ENCODE peak calls at places on chromosomes 16 and 17, in six cellular contexts. S, O, J, K, Y and R are unnamed samples.

GRCh38 chr17:33291248-33292183 is 1.6 kb downstream of the ASIC2 start:
- DNase-seq in S (peak), O (no peak), J (no peak), K (peak), Y (peak), R (peak)

GRCh38 chr17:66349549-66350245 is 47.3 kb downstream of the PRKCA start:
- DNase-seq in S (no peak), O (no peak), J (no peak), K (no peak), Y (no peak), R (no peak)

GRCh38 chr16:580946-581498 is 8.8 kb upstream of the RAB40C start:
- DNase-seq in S (no peak), O (no peak), J (no peak), K (no peak), Y (no peak), R (no peak)

GRCh38 chr16:31421587-31421986 is 6.6 kb downstream of the COX6A2 start:
- DNase-seq in S (no peak), O (no peak), J (peak), K (no peak), Y (no peak), R (no peak)

GRCh38 chr17:61504697-61505096 is 52.5 kb downstream of the TBX4 start:
- DNase-seq in S (peak), O (peak), J (no peak), K (no peak), Y (no peak), R (no peak)

GRCh38 chr17:36979585-36979941 is 30.8 kb downstream of the AATF start:
- DNase-seq in S (no peak), O (no peak), J (no peak), K (no peak), Y (no peak), R (no peak)

GRCh38 chr16:72015124-72015523 is 6.6 kb downstream of the DHODH start:
- DNase-seq in S (no peak), O (no peak), J (no peak), K (no peak), Y (no peak), R (no peak)

GRCh38 chr17:82281502-82282238 is 8.2 kb upstream of the CSNK1D start:
- DNase-seq in S (no peak), O (no peak), J (peak), K (no peak), Y (no peak), R (no peak)

GRCh38 chr17:48613862-48614694 is 1.0 kb downstream of the HOXB8 start:
- DNase-seq in S (peak), O (no peak), J (no peak), K (no peak), Y (no peak), R (no peak)

GRCh38 chr17:82898976-82899514 is 59.2 kb upstream of the ZNF750 start:
- DNase-seq in S (no peak), O (no peak), J (no peak), K (no peak), Y (no peak), R (peak)

GRCh38 chr17:418421-418751 is 65.8 kb upstream of the RPH3AL start:
- DNase-seq in S (no peak), O (no peak), J (no peak), K (no peak), Y (no peak), R (no peak)

DNA sequence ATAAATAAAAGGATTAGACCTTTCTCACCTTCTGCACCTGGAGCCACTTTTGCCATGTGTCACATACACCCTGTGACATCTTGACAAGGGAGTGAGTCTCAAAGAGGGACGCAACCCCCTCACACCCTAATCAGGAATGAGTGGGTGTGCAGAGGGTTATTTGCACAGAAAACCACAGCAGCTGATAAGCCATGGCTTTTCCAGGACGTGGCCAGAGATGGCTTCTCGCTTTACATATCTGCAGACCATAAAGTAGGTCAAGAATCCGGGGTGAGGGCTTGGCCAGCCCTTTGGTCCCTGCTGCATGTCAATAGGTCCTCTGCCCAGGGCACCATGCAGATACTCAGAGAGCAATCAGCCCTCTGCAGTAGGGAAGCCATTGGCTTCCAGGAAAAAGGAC is 2.4 kb upstream of the CD300LF start:
- DNase-seq in S (no peak), O (peak), J (no peak), K (peak), Y (no peak), R (no peak)
- TF ChIP-seq CHD2 in S (no peak), O (no peak), J (no peak), K (no peak), Y (no peak), R (no peak)

GRCh38 chr17:42405963-42406495 is 17.0 kb downstream of the CAVIN1 start:
- DNase-seq in S (peak), O (peak), J (no peak), K (peak), Y (no peak), R (peak)

GRCh38 chr17:42408076-42408475 is 15.0 kb downstream of the CAVIN1 start:
- DNase-seq in S (no peak), O (no peak), J (no peak), K (no peak), Y (no peak), R (no peak)

GRCh38 chr17:42405076-42405475 is 16.8 kb upstream of the STAT3 start:
- DNase-seq in S (no peak), O (no peak), J (no peak), K (no peak), Y (no peak), R (no peak)

GRCh38 chr17:42406602-42407288 is 16.3 kb downstream of the CAVIN1 start:
- DNase-seq in S (no peak), O (no peak), J (no peak), K (peak), Y (no peak), R (no peak)

DNA sequence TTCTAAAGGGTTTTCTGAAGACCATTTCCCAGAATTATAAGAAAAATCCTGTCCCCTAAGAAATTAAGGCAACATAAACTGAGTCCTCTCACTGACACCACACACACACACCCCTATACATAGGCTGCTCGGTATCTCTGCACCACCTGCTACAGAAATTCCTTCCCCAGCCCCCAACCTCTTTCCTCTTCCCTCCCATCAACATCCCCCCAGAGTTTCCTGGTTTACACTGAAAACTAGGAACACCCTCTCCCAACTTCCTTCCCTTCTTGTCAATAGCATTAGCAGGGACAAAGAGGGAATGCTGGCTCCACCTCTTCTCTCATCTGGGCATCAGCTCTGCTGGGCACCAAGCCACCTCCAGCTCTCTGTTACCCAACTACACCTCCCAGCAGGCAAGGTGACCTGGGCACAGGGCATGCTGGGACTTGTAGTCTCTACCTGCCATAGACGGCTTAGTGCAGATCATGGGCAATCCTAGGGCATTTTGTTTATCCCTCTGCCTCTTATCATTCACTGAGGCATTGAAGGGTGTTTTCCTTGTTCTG is 15.7 kb downstream of the CAVIN1 start:
- DNase-seq in S (peak), O (peak), J (no peak), K (peak), Y (no peak), R (peak)
- H3K4me2 ChIP-seq in S (peak), O (no peak), J (no peak), K (peak), Y (peak), R (peak)

GRCh38 chr17:38428643-38429371 is 543 bp downstream of the ARHGAP23 start:
- DNase-seq in S (peak), O (no peak), J (no peak), K (no peak), Y (no peak), R (peak)
- TF ChIP-seq CHD2 in S (no peak), O (no peak), J (no peak), K (no peak), Y (no peak), R (no peak)

DNA sequence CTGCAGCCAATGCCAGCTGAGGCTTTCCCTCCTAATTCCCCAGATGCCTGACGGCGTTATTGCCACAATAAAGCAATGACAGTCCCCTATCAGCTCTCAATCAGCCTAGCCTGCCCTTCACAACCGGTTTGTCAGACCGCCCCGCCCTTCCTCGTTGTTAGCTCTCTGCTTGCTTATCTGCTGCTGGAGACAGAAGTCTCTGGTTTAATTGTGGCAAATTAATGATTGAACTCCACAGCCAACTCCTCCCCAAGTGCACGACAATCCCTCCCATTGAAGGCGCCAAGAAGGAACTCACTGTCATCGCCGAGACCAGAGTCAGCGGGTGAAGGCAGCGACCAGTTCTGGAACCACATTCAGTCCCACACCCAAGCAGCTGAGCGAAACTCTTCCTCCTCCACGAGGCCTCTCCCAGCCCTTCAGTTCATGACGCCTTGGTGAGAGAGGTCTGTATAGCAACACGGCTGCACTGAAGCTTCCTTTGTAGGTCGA is 474.4 kb downstream of the SLC39A11 start:
- DNase-seq in S (no peak), O (peak), J (no peak), K (no peak), Y (no peak), R (peak)
- H3K4me2 ChIP-seq in S (no peak), O (peak), J (no peak), K (no peak), Y (no peak), R (peak)

GRCh38 chr16:4172070-4172469 is 55.8 kb upstream of the ADCY9 start:
- DNase-seq in S (no peak), O (no peak), J (no peak), K (no peak), Y (no peak), R (no peak)
- TF ChIP-seq CHD2 in S (no peak), O (no peak), J (no peak), K (no peak), Y (no peak), R (no peak)

GRCh38 chr17:76714822-76715461 is 4.2 kb upstream of the MXRA7 start:
- DNase-seq in S (no peak), O (no peak), J (no peak), K (peak), Y (no peak), R (peak)
- H3K4me2 ChIP-seq in S (no peak), O (no peak), J (peak), K (no peak), Y (no peak), R (no peak)

GRCh38 chr16:11085025-11085485 is 140.7 kb downstream of the CLEC16A start:
- DNase-seq in S (no peak), O (no peak), J (no peak), K (no peak), Y (no peak), R (peak)

GRCh38 chr16:11088432-11088794 is 144.0 kb downstream of the CLEC16A start:
- DNase-seq in S (no peak), O (no peak), J (no peak), K (no peak), Y (no peak), R (no peak)

GRCh38 chr16:11090947-11091785 is 146.8 kb downstream of the CLEC16A start:
- DNase-seq in S (no peak), O (no peak), J (no peak), K (no peak), Y (no peak), R (no peak)

GRCh38 chr16:11089504-11090124 is 145.2 kb downstream of the CLEC16A start:
- DNase-seq in S (no peak), O (no peak), J (no peak), K (no peak), Y (no peak), R (no peak)

DNA sequence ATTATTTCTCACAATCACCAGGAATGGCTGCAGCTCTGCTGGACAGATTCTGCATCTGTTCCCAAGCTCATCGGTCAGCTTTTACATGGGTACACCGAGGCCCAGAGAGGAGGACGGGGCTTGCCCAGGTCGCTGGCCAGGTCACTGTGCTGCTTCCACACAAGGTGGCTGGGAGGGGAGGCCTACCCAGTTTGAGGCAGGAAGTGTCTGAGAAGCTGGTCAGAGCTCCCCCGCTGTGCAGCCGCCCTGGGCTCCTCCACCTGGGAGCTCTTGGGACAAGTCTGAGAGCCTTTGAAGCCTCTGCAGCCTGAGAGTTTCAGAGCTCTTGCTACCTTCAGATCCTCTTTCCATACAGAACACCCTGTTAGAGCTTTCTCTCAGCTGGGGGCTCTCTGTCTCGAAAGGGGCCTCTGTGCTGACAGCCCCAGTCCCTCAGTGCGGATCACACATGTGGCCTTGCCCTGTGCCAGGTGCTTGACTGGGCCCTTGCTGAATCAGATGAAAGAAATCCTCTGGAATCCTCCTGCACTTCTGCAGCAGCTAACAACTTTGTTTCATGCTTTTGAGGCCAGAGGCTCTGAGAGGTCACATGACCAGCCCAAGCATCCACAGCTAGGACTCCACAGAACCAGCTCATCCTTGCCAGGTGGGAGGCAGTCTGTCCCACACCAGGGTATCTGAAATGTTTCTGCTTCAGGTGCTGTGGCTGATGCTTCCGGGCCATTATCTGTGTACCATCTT is 143.5 kb downstream of the CLEC16A start:
- DNase-seq in S (no peak), O (no peak), J (no peak), K (no peak), Y (no peak), R (no peak)
- TF ChIP-seq CHD2 in S (no peak), O (no peak), J (no peak), K (no peak), Y (no peak), R (no peak)

DNA sequence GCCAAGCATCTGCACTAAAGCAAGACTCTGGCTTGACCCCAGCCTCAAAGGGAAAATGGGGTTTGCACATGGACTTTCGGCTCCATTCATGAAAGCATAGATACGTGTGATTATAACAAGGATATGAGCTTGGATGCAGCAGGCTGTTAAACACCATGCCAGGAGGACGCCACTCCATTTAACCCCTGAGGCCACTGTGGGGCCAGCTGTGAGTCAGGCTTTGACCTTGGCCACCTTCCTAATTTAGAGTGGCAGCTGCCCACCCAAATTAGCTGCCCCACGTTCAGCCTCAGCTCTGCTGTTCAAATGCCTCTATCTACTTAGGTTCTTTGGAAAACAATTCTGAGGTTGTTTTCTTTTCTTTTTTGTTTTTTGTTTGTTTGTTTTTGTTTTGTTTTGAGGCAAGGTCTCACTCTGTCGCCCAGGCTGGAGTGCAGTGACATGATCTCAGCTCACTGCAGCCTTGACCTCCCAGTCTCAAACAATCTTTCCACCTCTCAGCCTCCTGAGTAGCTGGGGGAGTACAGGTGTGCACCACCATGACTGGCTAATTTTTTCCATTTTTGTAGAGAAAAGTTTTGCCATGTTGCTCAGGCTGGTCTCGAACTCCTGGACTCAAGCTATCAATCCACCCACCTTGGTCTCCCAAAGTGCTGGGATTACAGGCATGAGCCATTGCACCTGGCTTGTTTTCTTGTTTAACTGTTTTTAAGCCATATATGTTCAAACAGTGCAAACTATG is 23.2 kb upstream of the KIFC3 start:
- DNase-seq in S (no peak), O (no peak), J (no peak), K (no peak), Y (no peak), R (no peak)
- H3K4me2 ChIP-seq in S (peak), O (peak), J (no peak), K (no peak), Y (no peak), R (no peak)

DNA sequence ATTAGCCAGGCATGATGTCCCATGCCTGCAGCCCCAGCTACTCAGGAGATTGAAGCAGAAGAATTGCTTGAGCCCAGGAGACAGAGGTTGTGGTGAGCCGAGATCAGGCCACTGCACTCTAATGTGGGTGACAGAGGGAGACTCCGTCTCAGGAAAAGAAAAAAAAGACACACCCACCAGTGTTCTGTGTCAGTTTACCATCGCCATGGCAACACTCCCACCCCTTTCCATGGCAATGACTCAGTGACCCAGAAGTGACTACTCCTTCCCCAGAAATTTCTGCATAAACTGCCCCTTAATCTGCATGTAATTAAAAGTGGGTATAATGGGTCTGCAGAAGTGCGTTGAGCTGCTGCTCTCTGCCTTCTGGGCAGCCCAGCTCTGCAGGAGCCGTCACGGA is 4.0 kb upstream of the ZC3H18 start:
- DNase-seq in S (no peak), O (no peak), J (no peak), K (no peak), Y (no peak), R (no peak)
- TF ChIP-seq CHD2 in S (no peak), O (no peak), J (no peak), K (no peak), Y (no peak), R (no peak)